ENCODE peak calls at places on chromosomes 13 and 19, in nine cellular contexts. One of them, this sample, is unnamed.
A peak's percentile ranks its signal among the peaks of the same experiment; 100 is the strongest.

GRCh38 chr13:28819046-28819747 is 942 bp upstream of the MTUS2 start:
- DNase-seq in endothelial cell: no peak
- DNase-seq in brain microvascular endothelial cell: no peak
- DNase-seq in left ventricle myocardium inferior: no peak
- DNase-seq in psoas muscle: no peak
- DNase-seq in cardiac fibroblast: peak; percentile 39
- DNase-seq in astrocyte of the cerebellum: no peak
- DNase-seq in GM06990: peak; percentile 5
- DNase-seq in neural progenitor cell: peak; percentile 68
- DNase-seq in this sample: no peak

GRCh38 chr13:99979453-99980200 is 2.0 kb upstream of the ZIC2 start:
- DNase-seq in endothelial cell: peak; percentile 52
- DNase-seq in cardiac fibroblast: no peak
- DNase-seq in left ventricle myocardium inferior: no peak
- DNase-seq in neural progenitor cell: peak; percentile 79
- DNase-seq in astrocyte of the cerebellum: no peak
- DNase-seq in psoas muscle: no peak
- DNase-seq in brain microvascular endothelial cell: no peak
- DNase-seq in GM06990: no peak
- DNase-seq in this sample: no peak

GRCh38 chr13:33017410-33017929 is 1.2 kb downstream of the KL start:
- DNase-seq in psoas muscle: peak; percentile 40
- DNase-seq in left ventricle myocardium inferior: peak; percentile 48
- DNase-seq in GM06990: peak; percentile 52
- DNase-seq in astrocyte of the cerebellum: peak; percentile 15
- DNase-seq in cardiac fibroblast: peak; percentile 48
- DNase-seq in endothelial cell: peak; percentile 62
- DNase-seq in brain microvascular endothelial cell: no peak
- DNase-seq in neural progenitor cell: peak; percentile 54
- DNase-seq in this sample: no peak

GRCh38 chr19:17243854-17244617 is 1.7 kb downstream of the NR2F6 start:
- DNase-seq in endothelial cell: peak; percentile 42
- DNase-seq in astrocyte of the cerebellum: no peak
- DNase-seq in left ventricle myocardium inferior: peak; percentile 75
- DNase-seq in cardiac fibroblast: peak; percentile 68
- DNase-seq in GM06990: no peak
- DNase-seq in brain microvascular endothelial cell: no peak
- DNase-seq in psoas muscle: peak; percentile 69
- DNase-seq in neural progenitor cell: peak; percentile 76
- DNase-seq in this sample: no peak

GRCh38 chr19:17721821-17722220 is 2.5 kb downstream of the MAP1S start:
- DNase-seq in endothelial cell: peak; percentile 46
- DNase-seq in left ventricle myocardium inferior: peak; percentile 51
- DNase-seq in GM06990: no peak
- DNase-seq in psoas muscle: peak; percentile 48
- DNase-seq in brain microvascular endothelial cell: peak; percentile 61
- DNase-seq in cardiac fibroblast: peak; percentile 70
- DNase-seq in astrocyte of the cerebellum: no peak
- DNase-seq in neural progenitor cell: no peak
- DNase-seq in this sample: no peak

GRCh38 chr19:47406711-47407416 is 12.5 kb downstream of the MEIS3 start:
- DNase-seq in psoas muscle: no peak
- DNase-seq in GM06990: no peak
- DNase-seq in astrocyte of the cerebellum: no peak
- DNase-seq in left ventricle myocardium inferior: no peak
- DNase-seq in cardiac fibroblast: no peak
- DNase-seq in endothelial cell: peak; percentile 76
- DNase-seq in neural progenitor cell: peak; percentile 90
- DNase-seq in brain microvascular endothelial cell: no peak
- DNase-seq in this sample: no peak

GRCh38 chr19:13092206-13092605 is 10.5 kb downstream of the LYL1 start:
- DNase-seq in left ventricle myocardium inferior: no peak
- DNase-seq in astrocyte of the cerebellum: no peak
- DNase-seq in cardiac fibroblast: no peak
- DNase-seq in GM06990: no peak
- DNase-seq in brain microvascular endothelial cell: no peak
- DNase-seq in endothelial cell: no peak
- DNase-seq in neural progenitor cell: no peak
- DNase-seq in psoas muscle: no peak
- DNase-seq in this sample: no peak

GRCh38 chr13:33787051-33787591 is 30.8 kb upstream of the RFC3 start:
- DNase-seq in left ventricle myocardium inferior: no peak
- DNase-seq in psoas muscle: no peak
- DNase-seq in neural progenitor cell: no peak
- DNase-seq in brain microvascular endothelial cell: no peak
- DNase-seq in endothelial cell: no peak
- DNase-seq in cardiac fibroblast: no peak
- DNase-seq in astrocyte of the cerebellum: no peak
- DNase-seq in GM06990: peak; percentile 23
- DNase-seq in this sample: no peak

GRCh38 chr13:113744197-113745000 is 14.6 kb upstream of the TMEM255B start:
- DNase-seq in left ventricle myocardium inferior: no peak
- DNase-seq in astrocyte of the cerebellum: no peak
- DNase-seq in brain microvascular endothelial cell: no peak
- DNase-seq in cardiac fibroblast: no peak
- DNase-seq in psoas muscle: no peak
- DNase-seq in endothelial cell: no peak
- DNase-seq in neural progenitor cell: no peak
- DNase-seq in GM06990: no peak
- DNase-seq in this sample: no peak

GRCh38 chr19:7618366-7618765 is 11.0 kb downstream of the XAB2 start:
- DNase-seq in neural progenitor cell: no peak
- DNase-seq in brain microvascular endothelial cell: no peak
- DNase-seq in astrocyte of the cerebellum: no peak
- DNase-seq in endothelial cell: no peak
- DNase-seq in cardiac fibroblast: no peak
- DNase-seq in psoas muscle: no peak
- DNase-seq in GM06990: no peak
- DNase-seq in left ventricle myocardium inferior: no peak
- DNase-seq in this sample: no peak

GRCh38 chr13:108402850-108403249 is 133.3 kb downstream of the TNFSF13B start:
- DNase-seq in left ventricle myocardium inferior: no peak
- DNase-seq in brain microvascular endothelial cell: no peak
- DNase-seq in cardiac fibroblast: no peak
- DNase-seq in psoas muscle: no peak
- DNase-seq in endothelial cell: no peak
- DNase-seq in GM06990: no peak
- DNase-seq in astrocyte of the cerebellum: no peak
- DNase-seq in neural progenitor cell: peak; percentile 46
- DNase-seq in this sample: no peak

GRCh38 chr19:39212377-39212742 is 8.3 kb upstream of the SYCN start:
- DNase-seq in cardiac fibroblast: peak; percentile 38
- DNase-seq in GM06990: no peak
- DNase-seq in astrocyte of the cerebellum: no peak
- DNase-seq in left ventricle myocardium inferior: peak; percentile 24
- DNase-seq in endothelial cell: peak; percentile 40
- DNase-seq in neural progenitor cell: peak; percentile 71
- DNase-seq in psoas muscle: no peak
- DNase-seq in brain microvascular endothelial cell: peak; percentile 12
- DNase-seq in this sample: no peak
- TF ChIP-seq CTCF in cardiac fibroblast: peak; percentile 44
- TF ChIP-seq CTCF in GM06990: peak; percentile 64
- TF ChIP-seq CTCF in astrocyte of the cerebellum: no peak
- TF ChIP-seq CTCF in left ventricle myocardium inferior: no peak
- TF ChIP-seq CTCF in endothelial cell: no peak
- TF ChIP-seq CTCF in neural progenitor cell: peak; percentile 63
- TF ChIP-seq CTCF in psoas muscle: no peak
- TF ChIP-seq CTCF in brain microvascular endothelial cell: peak; percentile 54
- TF ChIP-seq CTCF in this sample: peak; percentile 20

GRCh38 chr13:91576590-91576989 is 178.2 kb downstream of the GPC5 start:
- DNase-seq in left ventricle myocardium inferior: no peak
- DNase-seq in astrocyte of the cerebellum: no peak
- DNase-seq in brain microvascular endothelial cell: no peak
- DNase-seq in neural progenitor cell: peak; percentile 53
- DNase-seq in psoas muscle: no peak
- DNase-seq in endothelial cell: peak; percentile 49
- DNase-seq in GM06990: no peak
- DNase-seq in cardiac fibroblast: no peak
- DNase-seq in this sample: no peak
- TF ChIP-seq CTCF in left ventricle myocardium inferior: no peak
- TF ChIP-seq CTCF in astrocyte of the cerebellum: peak; percentile 17
- TF ChIP-seq CTCF in brain microvascular endothelial cell: peak; percentile 50
- TF ChIP-seq CTCF in neural progenitor cell: peak; percentile 71
- TF ChIP-seq CTCF in psoas muscle: no peak
- TF ChIP-seq CTCF in endothelial cell: peak; percentile 72
- TF ChIP-seq CTCF in GM06990: peak; percentile 62
- TF ChIP-seq CTCF in cardiac fibroblast: no peak
- TF ChIP-seq CTCF in this sample: no peak

DNA sequence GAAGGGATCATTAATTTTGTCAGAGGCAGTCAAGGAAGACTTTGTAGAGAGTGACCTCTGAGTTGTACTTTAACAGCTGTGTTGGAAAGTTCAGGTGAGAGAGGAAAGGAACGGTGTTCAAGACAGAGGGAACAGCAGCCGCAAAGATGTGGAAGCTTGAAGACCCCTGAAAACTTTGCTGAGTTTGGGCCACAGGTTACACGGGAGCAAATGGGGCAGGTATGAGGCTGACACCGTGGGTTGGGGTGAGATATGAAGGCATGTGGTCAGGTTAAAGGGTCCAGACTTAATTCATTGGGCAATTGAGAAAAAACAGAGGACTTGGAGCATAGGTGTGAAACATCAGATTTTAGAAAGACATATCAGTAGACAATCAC is 72.0 kb upstream of the SERP2 start:
- DNase-seq in astrocyte of the cerebellum: no peak
- DNase-seq in cardiac fibroblast: no peak
- DNase-seq in GM06990: no peak
- DNase-seq in left ventricle myocardium inferior: no peak
- DNase-seq in brain microvascular endothelial cell: no peak
- DNase-seq in neural progenitor cell: no peak
- DNase-seq in psoas muscle: no peak
- DNase-seq in endothelial cell: no peak
- DNase-seq in this sample: no peak
- TF ChIP-seq CTCF in astrocyte of the cerebellum: no peak
- TF ChIP-seq CTCF in cardiac fibroblast: no peak
- TF ChIP-seq CTCF in GM06990: no peak
- TF ChIP-seq CTCF in left ventricle myocardium inferior: no peak
- TF ChIP-seq CTCF in brain microvascular endothelial cell: no peak
- TF ChIP-seq CTCF in neural progenitor cell: no peak
- TF ChIP-seq CTCF in psoas muscle: no peak
- TF ChIP-seq CTCF in endothelial cell: no peak
- TF ChIP-seq CTCF in this sample: no peak

GRCh38 chr19:28569132-28570114 is 643.5 kb downstream of the UQCRFS1 start:
- DNase-seq in astrocyte of the cerebellum: no peak
- DNase-seq in psoas muscle: no peak
- DNase-seq in GM06990: no peak
- DNase-seq in neural progenitor cell: no peak
- DNase-seq in endothelial cell: no peak
- DNase-seq in cardiac fibroblast: no peak
- DNase-seq in left ventricle myocardium inferior: no peak
- DNase-seq in brain microvascular endothelial cell: no peak
- DNase-seq in this sample: no peak
- TF ChIP-seq CTCF in astrocyte of the cerebellum: no peak
- TF ChIP-seq CTCF in psoas muscle: no peak
- TF ChIP-seq CTCF in GM06990: no peak
- TF ChIP-seq CTCF in neural progenitor cell: no peak
- TF ChIP-seq CTCF in endothelial cell: no peak
- TF ChIP-seq CTCF in cardiac fibroblast: no peak
- TF ChIP-seq CTCF in left ventricle myocardium inferior: no peak
- TF ChIP-seq CTCF in brain microvascular endothelial cell: no peak
- TF ChIP-seq CTCF in this sample: no peak

DNA sequence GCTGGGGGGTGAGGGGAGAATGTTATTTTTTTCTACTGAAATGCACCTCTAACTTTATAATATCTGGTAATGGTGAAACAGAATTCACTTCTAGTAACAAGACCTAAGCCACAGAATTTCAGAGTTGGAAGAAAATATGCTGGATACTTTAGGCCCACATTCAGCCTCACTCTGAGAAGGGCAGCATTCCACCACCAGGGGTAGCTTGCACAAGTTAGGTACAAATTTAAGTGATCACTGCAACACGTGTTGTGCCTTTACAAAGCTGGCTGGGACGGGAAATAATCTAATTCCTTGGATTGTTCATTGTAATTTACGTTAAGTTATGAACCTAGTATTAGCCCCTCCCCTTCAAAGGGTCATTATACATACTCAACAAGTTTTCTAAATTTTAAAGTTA is 192.3 kb downstream of the RGCC start:
- DNase-seq in GM06990: no peak
- DNase-seq in endothelial cell: peak; percentile 30
- DNase-seq in left ventricle myocardium inferior: no peak
- DNase-seq in brain microvascular endothelial cell: peak; percentile 55
- DNase-seq in psoas muscle: no peak
- DNase-seq in neural progenitor cell: peak; percentile 46
- DNase-seq in astrocyte of the cerebellum: no peak
- DNase-seq in cardiac fibroblast: peak; percentile 43
- DNase-seq in this sample: no peak
- TF ChIP-seq CTCF in GM06990: peak; percentile 12
- TF ChIP-seq CTCF in endothelial cell: peak; percentile 67
- TF ChIP-seq CTCF in left ventricle myocardium inferior: peak; percentile 50
- TF ChIP-seq CTCF in brain microvascular endothelial cell: peak; percentile 77
- TF ChIP-seq CTCF in psoas muscle: peak; percentile 18
- TF ChIP-seq CTCF in neural progenitor cell: peak; percentile 59
- TF ChIP-seq CTCF in astrocyte of the cerebellum: peak; percentile 65
- TF ChIP-seq CTCF in cardiac fibroblast: peak; percentile 50
- TF ChIP-seq CTCF in this sample: peak; percentile 11

GRCh38 chr13:102726430-102726829 is 31.6 kb upstream of the METTL21C start:
- DNase-seq in astrocyte of the cerebellum: no peak
- DNase-seq in GM06990: no peak
- DNase-seq in brain microvascular endothelial cell: no peak
- DNase-seq in endothelial cell: no peak
- DNase-seq in psoas muscle: no peak
- DNase-seq in left ventricle myocardium inferior: no peak
- DNase-seq in cardiac fibroblast: no peak
- DNase-seq in neural progenitor cell: no peak
- DNase-seq in this sample: no peak

GRCh38 chr13:102721800-102722231 is 27.0 kb upstream of the METTL21C start:
- DNase-seq in GM06990: no peak
- DNase-seq in psoas muscle: peak; percentile 20
- DNase-seq in neural progenitor cell: no peak
- DNase-seq in cardiac fibroblast: peak; percentile 74
- DNase-seq in endothelial cell: no peak
- DNase-seq in brain microvascular endothelial cell: no peak
- DNase-seq in astrocyte of the cerebellum: no peak
- DNase-seq in left ventricle myocardium inferior: no peak
- DNase-seq in this sample: no peak

GRCh38 chr13:102729560-102730275 is 34.9 kb upstream of the METTL21C start:
- DNase-seq in cardiac fibroblast: peak; percentile 92
- DNase-seq in GM06990: no peak
- DNase-seq in left ventricle myocardium inferior: no peak
- DNase-seq in brain microvascular endothelial cell: peak; percentile 52
- DNase-seq in astrocyte of the cerebellum: peak; percentile 55
- DNase-seq in psoas muscle: no peak
- DNase-seq in endothelial cell: no peak
- DNase-seq in neural progenitor cell: no peak
- DNase-seq in this sample: no peak

GRCh38 chr13:102724923-102725322 is 30.1 kb upstream of the METTL21C start:
- DNase-seq in psoas muscle: no peak
- DNase-seq in endothelial cell: no peak
- DNase-seq in neural progenitor cell: no peak
- DNase-seq in cardiac fibroblast: peak; percentile 69
- DNase-seq in brain microvascular endothelial cell: peak; percentile 54
- DNase-seq in GM06990: no peak
- DNase-seq in astrocyte of the cerebellum: peak; percentile 23
- DNase-seq in left ventricle myocardium inferior: no peak
- DNase-seq in this sample: no peak
- TF ChIP-seq CTCF in psoas muscle: peak; percentile 63
- TF ChIP-seq CTCF in endothelial cell: no peak
- TF ChIP-seq CTCF in neural progenitor cell: peak; percentile 32
- TF ChIP-seq CTCF in cardiac fibroblast: peak; percentile 32
- TF ChIP-seq CTCF in brain microvascular endothelial cell: peak; percentile 63
- TF ChIP-seq CTCF in GM06990: peak; percentile 18
- TF ChIP-seq CTCF in astrocyte of the cerebellum: peak; percentile 51
- TF ChIP-seq CTCF in left ventricle myocardium inferior: peak; percentile 38
- TF ChIP-seq CTCF in this sample: peak; percentile 62